ENCODE peak calls at places on chromosomes 5 and 9, in nine cellular contexts. One of them, this sample, is unnamed.

GRCh38 chr9:100216178-100216787 is 117.2 kb downstream of the INVS start:
- DNase-seq in activated naive CD8-positive, alpha-beta T cell treated with anti-CD3 and anti-CD28 coated beads, Interleukin-2, amount 50 U/mL, for 24 hours: peak
- DNase-seq in uterus: no peak
- DNase-seq in left cardiac atrium: peak
- DNase-seq in DND-41: peak
- DNase-seq in naive thymus-derived CD8-positive, alpha-beta T cell: peak
- DNase-seq in activated CD4-positive, alpha-beta T cell treated with anti-CD3 and anti-CD28 coated beads, Interleukin-2, amount 10 ng/mL, durations not matched to agents 7 days and 5 days: peak
- DNase-seq in stimulated activated CD4-positive, alpha-beta T cell treated with anti-CD3 and anti-CD28 coated beads, Interleukin-2, amount 100 ng/mL, for 48 hours: peak
- DNase-seq in bronchial epithelial cell: peak
- DNase-seq in this sample: no peak

GRCh38 chr5:55440188-55440646 is 94.5 kb downstream of the PLPP1 start:
- DNase-seq in activated naive CD8-positive, alpha-beta T cell treated with anti-CD3 and anti-CD28 coated beads, Interleukin-2, amount 50 U/mL, for 24 hours: peak
- DNase-seq in uterus: peak
- DNase-seq in left cardiac atrium: no peak
- DNase-seq in DND-41: no peak
- DNase-seq in naive thymus-derived CD8-positive, alpha-beta T cell: no peak
- DNase-seq in activated CD4-positive, alpha-beta T cell treated with anti-CD3 and anti-CD28 coated beads, Interleukin-2, amount 10 ng/mL, durations not matched to agents 7 days and 5 days: no peak
- DNase-seq in stimulated activated CD4-positive, alpha-beta T cell treated with anti-CD3 and anti-CD28 coated beads, Interleukin-2, amount 100 ng/mL, for 48 hours: no peak
- DNase-seq in bronchial epithelial cell: no peak
- DNase-seq in this sample: no peak

GRCh38 chr9:81372628-81373191 is 316.6 kb downstream of the TLE1 start:
- DNase-seq in activated naive CD8-positive, alpha-beta T cell treated with anti-CD3 and anti-CD28 coated beads, Interleukin-2, amount 50 U/mL, for 24 hours: no peak
- DNase-seq in uterus: no peak
- DNase-seq in left cardiac atrium: no peak
- DNase-seq in DND-41: no peak
- DNase-seq in naive thymus-derived CD8-positive, alpha-beta T cell: no peak
- DNase-seq in activated CD4-positive, alpha-beta T cell treated with anti-CD3 and anti-CD28 coated beads, Interleukin-2, amount 10 ng/mL, durations not matched to agents 7 days and 5 days: no peak
- DNase-seq in stimulated activated CD4-positive, alpha-beta T cell treated with anti-CD3 and anti-CD28 coated beads, Interleukin-2, amount 100 ng/mL, for 48 hours: no peak
- DNase-seq in bronchial epithelial cell: no peak
- DNase-seq in this sample: peak

GRCh38 chr9:5869315-5870019 is 21.2 kb upstream of the MLANA start:
- DNase-seq in activated naive CD8-positive, alpha-beta T cell treated with anti-CD3 and anti-CD28 coated beads, Interleukin-2, amount 50 U/mL, for 24 hours: peak
- DNase-seq in uterus: no peak
- DNase-seq in left cardiac atrium: no peak
- DNase-seq in DND-41: peak
- DNase-seq in naive thymus-derived CD8-positive, alpha-beta T cell: no peak
- DNase-seq in activated CD4-positive, alpha-beta T cell treated with anti-CD3 and anti-CD28 coated beads, Interleukin-2, amount 10 ng/mL, durations not matched to agents 7 days and 5 days: no peak
- DNase-seq in stimulated activated CD4-positive, alpha-beta T cell treated with anti-CD3 and anti-CD28 coated beads, Interleukin-2, amount 100 ng/mL, for 48 hours: peak
- DNase-seq in bronchial epithelial cell: peak
- DNase-seq in this sample: no peak

GRCh38 chr9:131669234-131670172 is 70.4 kb downstream of the RAPGEF1 start:
- DNase-seq in activated naive CD8-positive, alpha-beta T cell treated with anti-CD3 and anti-CD28 coated beads, Interleukin-2, amount 50 U/mL, for 24 hours: peak
- DNase-seq in uterus: no peak
- DNase-seq in left cardiac atrium: no peak
- DNase-seq in DND-41: no peak
- DNase-seq in naive thymus-derived CD8-positive, alpha-beta T cell: no peak
- DNase-seq in activated CD4-positive, alpha-beta T cell treated with anti-CD3 and anti-CD28 coated beads, Interleukin-2, amount 10 ng/mL, durations not matched to agents 7 days and 5 days: no peak
- DNase-seq in stimulated activated CD4-positive, alpha-beta T cell treated with anti-CD3 and anti-CD28 coated beads, Interleukin-2, amount 100 ng/mL, for 48 hours: no peak
- DNase-seq in bronchial epithelial cell: no peak
- DNase-seq in this sample: no peak

GRCh38 chr5:32810812-32811211 is 99.7 kb downstream of the NPR3 start:
- DNase-seq in activated naive CD8-positive, alpha-beta T cell treated with anti-CD3 and anti-CD28 coated beads, Interleukin-2, amount 50 U/mL, for 24 hours: no peak
- DNase-seq in uterus: no peak
- DNase-seq in left cardiac atrium: no peak
- DNase-seq in DND-41: no peak
- DNase-seq in naive thymus-derived CD8-positive, alpha-beta T cell: no peak
- DNase-seq in activated CD4-positive, alpha-beta T cell treated with anti-CD3 and anti-CD28 coated beads, Interleukin-2, amount 10 ng/mL, durations not matched to agents 7 days and 5 days: no peak
- DNase-seq in stimulated activated CD4-positive, alpha-beta T cell treated with anti-CD3 and anti-CD28 coated beads, Interleukin-2, amount 100 ng/mL, for 48 hours: no peak
- DNase-seq in bronchial epithelial cell: no peak
- DNase-seq in this sample: no peak

GRCh38 chr9:105399117-105399516 is 48.7 kb upstream of the FSD1L start:
- DNase-seq in activated naive CD8-positive, alpha-beta T cell treated with anti-CD3 and anti-CD28 coated beads, Interleukin-2, amount 50 U/mL, for 24 hours: no peak
- DNase-seq in uterus: no peak
- DNase-seq in left cardiac atrium: no peak
- DNase-seq in DND-41: no peak
- DNase-seq in naive thymus-derived CD8-positive, alpha-beta T cell: no peak
- DNase-seq in activated CD4-positive, alpha-beta T cell treated with anti-CD3 and anti-CD28 coated beads, Interleukin-2, amount 10 ng/mL, durations not matched to agents 7 days and 5 days: no peak
- DNase-seq in stimulated activated CD4-positive, alpha-beta T cell treated with anti-CD3 and anti-CD28 coated beads, Interleukin-2, amount 100 ng/mL, for 48 hours: no peak
- DNase-seq in bronchial epithelial cell: no peak
- DNase-seq in this sample: no peak

GRCh38 chr5:45800331-45800730 is 104.2 kb upstream of the HCN1 start:
- DNase-seq in activated naive CD8-positive, alpha-beta T cell treated with anti-CD3 and anti-CD28 coated beads, Interleukin-2, amount 50 U/mL, for 24 hours: no peak
- DNase-seq in uterus: no peak
- DNase-seq in left cardiac atrium: no peak
- DNase-seq in DND-41: no peak
- DNase-seq in naive thymus-derived CD8-positive, alpha-beta T cell: no peak
- DNase-seq in activated CD4-positive, alpha-beta T cell treated with anti-CD3 and anti-CD28 coated beads, Interleukin-2, amount 10 ng/mL, durations not matched to agents 7 days and 5 days: no peak
- DNase-seq in stimulated activated CD4-positive, alpha-beta T cell treated with anti-CD3 and anti-CD28 coated beads, Interleukin-2, amount 100 ng/mL, for 48 hours: no peak
- DNase-seq in bronchial epithelial cell: no peak
- DNase-seq in this sample: no peak

GRCh38 chr9:88658311-88658822 is 123.4 kb downstream of the NXNL2 start:
- DNase-seq in activated naive CD8-positive, alpha-beta T cell treated with anti-CD3 and anti-CD28 coated beads, Interleukin-2, amount 50 U/mL, for 24 hours: no peak
- DNase-seq in uterus: peak
- DNase-seq in left cardiac atrium: peak
- DNase-seq in DND-41: no peak
- DNase-seq in naive thymus-derived CD8-positive, alpha-beta T cell: no peak
- DNase-seq in activated CD4-positive, alpha-beta T cell treated with anti-CD3 and anti-CD28 coated beads, Interleukin-2, amount 10 ng/mL, durations not matched to agents 7 days and 5 days: no peak
- DNase-seq in stimulated activated CD4-positive, alpha-beta T cell treated with anti-CD3 and anti-CD28 coated beads, Interleukin-2, amount 100 ng/mL, for 48 hours: no peak
- DNase-seq in bronchial epithelial cell: peak
- DNase-seq in this sample: peak

GRCh38 chr5:119315516-119315949 is 40.3 kb upstream of the TNFAIP8 start:
- DNase-seq in activated naive CD8-positive, alpha-beta T cell treated with anti-CD3 and anti-CD28 coated beads, Interleukin-2, amount 50 U/mL, for 24 hours: no peak
- DNase-seq in uterus: no peak
- DNase-seq in left cardiac atrium: no peak
- DNase-seq in DND-41: peak
- DNase-seq in naive thymus-derived CD8-positive, alpha-beta T cell: peak
- DNase-seq in activated CD4-positive, alpha-beta T cell treated with anti-CD3 and anti-CD28 coated beads, Interleukin-2, amount 10 ng/mL, durations not matched to agents 7 days and 5 days: peak
- DNase-seq in stimulated activated CD4-positive, alpha-beta T cell treated with anti-CD3 and anti-CD28 coated beads, Interleukin-2, amount 100 ng/mL, for 48 hours: no peak
- DNase-seq in bronchial epithelial cell: peak
- DNase-seq in this sample: no peak

GRCh38 chr5:115349001-115349817 is 52.8 kb upstream of the CCDC112 start:
- DNase-seq in activated naive CD8-positive, alpha-beta T cell treated with anti-CD3 and anti-CD28 coated beads, Interleukin-2, amount 50 U/mL, for 24 hours: no peak
- DNase-seq in uterus: no peak
- DNase-seq in left cardiac atrium: peak
- DNase-seq in DND-41: no peak
- DNase-seq in naive thymus-derived CD8-positive, alpha-beta T cell: no peak
- DNase-seq in activated CD4-positive, alpha-beta T cell treated with anti-CD3 and anti-CD28 coated beads, Interleukin-2, amount 10 ng/mL, durations not matched to agents 7 days and 5 days: no peak
- DNase-seq in stimulated activated CD4-positive, alpha-beta T cell treated with anti-CD3 and anti-CD28 coated beads, Interleukin-2, amount 100 ng/mL, for 48 hours: no peak
- DNase-seq in bronchial epithelial cell: peak
- DNase-seq in this sample: no peak

GRCh38 chr5:123119334-123119986 is 30.4 kb downstream of the PRDM6 start:
- DNase-seq in activated naive CD8-positive, alpha-beta T cell treated with anti-CD3 and anti-CD28 coated beads, Interleukin-2, amount 50 U/mL, for 24 hours: no peak
- DNase-seq in uterus: no peak
- DNase-seq in left cardiac atrium: no peak
- DNase-seq in DND-41: no peak
- DNase-seq in naive thymus-derived CD8-positive, alpha-beta T cell: no peak
- DNase-seq in activated CD4-positive, alpha-beta T cell treated with anti-CD3 and anti-CD28 coated beads, Interleukin-2, amount 10 ng/mL, durations not matched to agents 7 days and 5 days: no peak
- DNase-seq in stimulated activated CD4-positive, alpha-beta T cell treated with anti-CD3 and anti-CD28 coated beads, Interleukin-2, amount 100 ng/mL, for 48 hours: no peak
- DNase-seq in bronchial epithelial cell: no peak
- DNase-seq in this sample: no peak

GRCh38 chr5:143086851-143087637 is 316.4 kb downstream of the NR3C1 start:
- DNase-seq in activated naive CD8-positive, alpha-beta T cell treated with anti-CD3 and anti-CD28 coated beads, Interleukin-2, amount 50 U/mL, for 24 hours: no peak
- DNase-seq in uterus: no peak
- DNase-seq in left cardiac atrium: no peak
- DNase-seq in DND-41: no peak
- DNase-seq in naive thymus-derived CD8-positive, alpha-beta T cell: no peak
- DNase-seq in activated CD4-positive, alpha-beta T cell treated with anti-CD3 and anti-CD28 coated beads, Interleukin-2, amount 10 ng/mL, durations not matched to agents 7 days and 5 days: no peak
- DNase-seq in stimulated activated CD4-positive, alpha-beta T cell treated with anti-CD3 and anti-CD28 coated beads, Interleukin-2, amount 100 ng/mL, for 48 hours: no peak
- DNase-seq in bronchial epithelial cell: peak
- DNase-seq in this sample: no peak

GRCh38 chr9:4497855-4498254 is 7.6 kb downstream of the SLC1A1 start:
- DNase-seq in activated naive CD8-positive, alpha-beta T cell treated with anti-CD3 and anti-CD28 coated beads, Interleukin-2, amount 50 U/mL, for 24 hours: no peak
- DNase-seq in uterus: no peak
- DNase-seq in left cardiac atrium: no peak
- DNase-seq in DND-41: no peak
- DNase-seq in naive thymus-derived CD8-positive, alpha-beta T cell: no peak
- DNase-seq in activated CD4-positive, alpha-beta T cell treated with anti-CD3 and anti-CD28 coated beads, Interleukin-2, amount 10 ng/mL, durations not matched to agents 7 days and 5 days: no peak
- DNase-seq in stimulated activated CD4-positive, alpha-beta T cell treated with anti-CD3 and anti-CD28 coated beads, Interleukin-2, amount 100 ng/mL, for 48 hours: no peak
- DNase-seq in bronchial epithelial cell: no peak
- DNase-seq in this sample: no peak

GRCh38 chr9:75935606-75936005 is 45.1 kb downstream of the PCSK5 start:
- DNase-seq in activated naive CD8-positive, alpha-beta T cell treated with anti-CD3 and anti-CD28 coated beads, Interleukin-2, amount 50 U/mL, for 24 hours: no peak
- DNase-seq in uterus: no peak
- DNase-seq in left cardiac atrium: no peak
- DNase-seq in DND-41: no peak
- DNase-seq in naive thymus-derived CD8-positive, alpha-beta T cell: no peak
- DNase-seq in activated CD4-positive, alpha-beta T cell treated with anti-CD3 and anti-CD28 coated beads, Interleukin-2, amount 10 ng/mL, durations not matched to agents 7 days and 5 days: no peak
- DNase-seq in stimulated activated CD4-positive, alpha-beta T cell treated with anti-CD3 and anti-CD28 coated beads, Interleukin-2, amount 100 ng/mL, for 48 hours: no peak
- DNase-seq in bronchial epithelial cell: no peak
- DNase-seq in this sample: no peak

GRCh38 chr9:93501406-93501805 is 48.0 kb upstream of the FAM120AOS start:
- DNase-seq in activated naive CD8-positive, alpha-beta T cell treated with anti-CD3 and anti-CD28 coated beads, Interleukin-2, amount 50 U/mL, for 24 hours: no peak
- DNase-seq in uterus: no peak
- DNase-seq in left cardiac atrium: no peak
- DNase-seq in DND-41: peak
- DNase-seq in naive thymus-derived CD8-positive, alpha-beta T cell: no peak
- DNase-seq in activated CD4-positive, alpha-beta T cell treated with anti-CD3 and anti-CD28 coated beads, Interleukin-2, amount 10 ng/mL, durations not matched to agents 7 days and 5 days: no peak
- DNase-seq in stimulated activated CD4-positive, alpha-beta T cell treated with anti-CD3 and anti-CD28 coated beads, Interleukin-2, amount 100 ng/mL, for 48 hours: no peak
- DNase-seq in bronchial epithelial cell: peak
- DNase-seq in this sample: no peak

GRCh38 chr5:1746371-1747078 is 53.1 kb downstream of the MRPL36 start:
- DNase-seq in activated naive CD8-positive, alpha-beta T cell treated with anti-CD3 and anti-CD28 coated beads, Interleukin-2, amount 50 U/mL, for 24 hours: no peak
- DNase-seq in uterus: peak
- DNase-seq in left cardiac atrium: no peak
- DNase-seq in DND-41: no peak
- DNase-seq in naive thymus-derived CD8-positive, alpha-beta T cell: no peak
- DNase-seq in activated CD4-positive, alpha-beta T cell treated with anti-CD3 and anti-CD28 coated beads, Interleukin-2, amount 10 ng/mL, durations not matched to agents 7 days and 5 days: no peak
- DNase-seq in stimulated activated CD4-positive, alpha-beta T cell treated with anti-CD3 and anti-CD28 coated beads, Interleukin-2, amount 100 ng/mL, for 48 hours: no peak
- DNase-seq in bronchial epithelial cell: no peak
- DNase-seq in this sample: no peak

GRCh38 chr9:133881671-133882381 is 110.3 kb downstream of the VAV2 start:
- DNase-seq in activated naive CD8-positive, alpha-beta T cell treated with anti-CD3 and anti-CD28 coated beads, Interleukin-2, amount 50 U/mL, for 24 hours: no peak
- DNase-seq in uterus: no peak
- DNase-seq in left cardiac atrium: no peak
- DNase-seq in DND-41: no peak
- DNase-seq in naive thymus-derived CD8-positive, alpha-beta T cell: no peak
- DNase-seq in activated CD4-positive, alpha-beta T cell treated with anti-CD3 and anti-CD28 coated beads, Interleukin-2, amount 10 ng/mL, durations not matched to agents 7 days and 5 days: no peak
- DNase-seq in stimulated activated CD4-positive, alpha-beta T cell treated with anti-CD3 and anti-CD28 coated beads, Interleukin-2, amount 100 ng/mL, for 48 hours: no peak
- DNase-seq in bronchial epithelial cell: peak
- DNase-seq in this sample: no peak

GRCh38 chr5:16685069-16685468 is 68.3 kb upstream of the RETREG1 start:
- DNase-seq in activated naive CD8-positive, alpha-beta T cell treated with anti-CD3 and anti-CD28 coated beads, Interleukin-2, amount 50 U/mL, for 24 hours: no peak
- DNase-seq in uterus: no peak
- DNase-seq in left cardiac atrium: no peak
- DNase-seq in DND-41: no peak
- DNase-seq in naive thymus-derived CD8-positive, alpha-beta T cell: no peak
- DNase-seq in activated CD4-positive, alpha-beta T cell treated with anti-CD3 and anti-CD28 coated beads, Interleukin-2, amount 10 ng/mL, durations not matched to agents 7 days and 5 days: no peak
- DNase-seq in stimulated activated CD4-positive, alpha-beta T cell treated with anti-CD3 and anti-CD28 coated beads, Interleukin-2, amount 100 ng/mL, for 48 hours: no peak
- DNase-seq in bronchial epithelial cell: no peak
- DNase-seq in this sample: no peak

GRCh38 chr9:75023846-75024245 is 4.2 kb downstream of the CARNMT1 start:
- DNase-seq in activated naive CD8-positive, alpha-beta T cell treated with anti-CD3 and anti-CD28 coated beads, Interleukin-2, amount 50 U/mL, for 24 hours: no peak
- DNase-seq in uterus: no peak
- DNase-seq in left cardiac atrium: no peak
- DNase-seq in DND-41: no peak
- DNase-seq in naive thymus-derived CD8-positive, alpha-beta T cell: no peak
- DNase-seq in activated CD4-positive, alpha-beta T cell treated with anti-CD3 and anti-CD28 coated beads, Interleukin-2, amount 10 ng/mL, durations not matched to agents 7 days and 5 days: no peak
- DNase-seq in stimulated activated CD4-positive, alpha-beta T cell treated with anti-CD3 and anti-CD28 coated beads, Interleukin-2, amount 100 ng/mL, for 48 hours: no peak
- DNase-seq in bronchial epithelial cell: no peak
- DNase-seq in this sample: no peak

GRCh38 chr5:5619546-5619945 is 197.1 kb downstream of the ICE1 start:
- DNase-seq in activated naive CD8-positive, alpha-beta T cell treated with anti-CD3 and anti-CD28 coated beads, Interleukin-2, amount 50 U/mL, for 24 hours: no peak
- DNase-seq in uterus: no peak
- DNase-seq in left cardiac atrium: no peak
- DNase-seq in DND-41: no peak
- DNase-seq in naive thymus-derived CD8-positive, alpha-beta T cell: no peak
- DNase-seq in activated CD4-positive, alpha-beta T cell treated with anti-CD3 and anti-CD28 coated beads, Interleukin-2, amount 10 ng/mL, durations not matched to agents 7 days and 5 days: no peak
- DNase-seq in stimulated activated CD4-positive, alpha-beta T cell treated with anti-CD3 and anti-CD28 coated beads, Interleukin-2, amount 100 ng/mL, for 48 hours: no peak
- DNase-seq in bronchial epithelial cell: no peak
- DNase-seq in this sample: no peak

GRCh38 chr9:126844085-126844484 is 16.4 kb upstream of the ZBTB34 start:
- DNase-seq in activated naive CD8-positive, alpha-beta T cell treated with anti-CD3 and anti-CD28 coated beads, Interleukin-2, amount 50 U/mL, for 24 hours: no peak
- DNase-seq in uterus: no peak
- DNase-seq in left cardiac atrium: no peak
- DNase-seq in DND-41: no peak
- DNase-seq in naive thymus-derived CD8-positive, alpha-beta T cell: no peak
- DNase-seq in activated CD4-positive, alpha-beta T cell treated with anti-CD3 and anti-CD28 coated beads, Interleukin-2, amount 10 ng/mL, durations not matched to agents 7 days and 5 days: no peak
- DNase-seq in stimulated activated CD4-positive, alpha-beta T cell treated with anti-CD3 and anti-CD28 coated beads, Interleukin-2, amount 100 ng/mL, for 48 hours: no peak
- DNase-seq in bronchial epithelial cell: peak
- DNase-seq in this sample: no peak

GRCh38 chr5:154757647-154758406 is 2.6 kb downstream of the LARP1 start:
- DNase-seq in activated naive CD8-positive, alpha-beta T cell treated with anti-CD3 and anti-CD28 coated beads, Interleukin-2, amount 50 U/mL, for 24 hours: peak
- DNase-seq in uterus: no peak
- DNase-seq in left cardiac atrium: no peak
- DNase-seq in DND-41: no peak
- DNase-seq in naive thymus-derived CD8-positive, alpha-beta T cell: peak
- DNase-seq in activated CD4-positive, alpha-beta T cell treated with anti-CD3 and anti-CD28 coated beads, Interleukin-2, amount 10 ng/mL, durations not matched to agents 7 days and 5 days: peak
- DNase-seq in stimulated activated CD4-positive, alpha-beta T cell treated with anti-CD3 and anti-CD28 coated beads, Interleukin-2, amount 100 ng/mL, for 48 hours: peak
- DNase-seq in bronchial epithelial cell: peak
- DNase-seq in this sample: no peak

GRCh38 chr5:93890657-93891056 is 149.3 kb upstream of the POU5F2 start:
- DNase-seq in activated naive CD8-positive, alpha-beta T cell treated with anti-CD3 and anti-CD28 coated beads, Interleukin-2, amount 50 U/mL, for 24 hours: no peak
- DNase-seq in uterus: no peak
- DNase-seq in left cardiac atrium: no peak
- DNase-seq in DND-41: no peak
- DNase-seq in naive thymus-derived CD8-positive, alpha-beta T cell: no peak
- DNase-seq in activated CD4-positive, alpha-beta T cell treated with anti-CD3 and anti-CD28 coated beads, Interleukin-2, amount 10 ng/mL, durations not matched to agents 7 days and 5 days: no peak
- DNase-seq in stimulated activated CD4-positive, alpha-beta T cell treated with anti-CD3 and anti-CD28 coated beads, Interleukin-2, amount 100 ng/mL, for 48 hours: no peak
- DNase-seq in bronchial epithelial cell: no peak
- DNase-seq in this sample: no peak

GRCh38 chr5:173240091-173241050 is 5.4 kb upstream of the NKX2-5 start:
- DNase-seq in activated naive CD8-positive, alpha-beta T cell treated with anti-CD3 and anti-CD28 coated beads, Interleukin-2, amount 50 U/mL, for 24 hours: no peak
- DNase-seq in uterus: no peak
- DNase-seq in left cardiac atrium: no peak
- DNase-seq in DND-41: no peak
- DNase-seq in naive thymus-derived CD8-positive, alpha-beta T cell: no peak
- DNase-seq in activated CD4-positive, alpha-beta T cell treated with anti-CD3 and anti-CD28 coated beads, Interleukin-2, amount 10 ng/mL, durations not matched to agents 7 days and 5 days: no peak
- DNase-seq in stimulated activated CD4-positive, alpha-beta T cell treated with anti-CD3 and anti-CD28 coated beads, Interleukin-2, amount 100 ng/mL, for 48 hours: no peak
- DNase-seq in bronchial epithelial cell: no peak
- DNase-seq in this sample: no peak

GRCh38 chr5:133364916-133365315 is 247.4 kb downstream of the FSTL4 start:
- DNase-seq in activated naive CD8-positive, alpha-beta T cell treated with anti-CD3 and anti-CD28 coated beads, Interleukin-2, amount 50 U/mL, for 24 hours: no peak
- DNase-seq in uterus: no peak
- DNase-seq in left cardiac atrium: no peak
- DNase-seq in DND-41: no peak
- DNase-seq in naive thymus-derived CD8-positive, alpha-beta T cell: no peak
- DNase-seq in activated CD4-positive, alpha-beta T cell treated with anti-CD3 and anti-CD28 coated beads, Interleukin-2, amount 10 ng/mL, durations not matched to agents 7 days and 5 days: no peak
- DNase-seq in stimulated activated CD4-positive, alpha-beta T cell treated with anti-CD3 and anti-CD28 coated beads, Interleukin-2, amount 100 ng/mL, for 48 hours: no peak
- DNase-seq in bronchial epithelial cell: no peak
- DNase-seq in this sample: no peak

GRCh38 chr9:131972889-131973288 is 106.8 kb downstream of the MED27 start:
- DNase-seq in activated naive CD8-positive, alpha-beta T cell treated with anti-CD3 and anti-CD28 coated beads, Interleukin-2, amount 50 U/mL, for 24 hours: no peak
- DNase-seq in uterus: no peak
- DNase-seq in left cardiac atrium: no peak
- DNase-seq in DND-41: no peak
- DNase-seq in naive thymus-derived CD8-positive, alpha-beta T cell: no peak
- DNase-seq in activated CD4-positive, alpha-beta T cell treated with anti-CD3 and anti-CD28 coated beads, Interleukin-2, amount 10 ng/mL, durations not matched to agents 7 days and 5 days: no peak
- DNase-seq in stimulated activated CD4-positive, alpha-beta T cell treated with anti-CD3 and anti-CD28 coated beads, Interleukin-2, amount 100 ng/mL, for 48 hours: no peak
- DNase-seq in bronchial epithelial cell: no peak
- DNase-seq in this sample: no peak

GRCh38 chr9:96655198-96655851 is at the start of gene PRXL2C:
- DNase-seq in activated naive CD8-positive, alpha-beta T cell treated with anti-CD3 and anti-CD28 coated beads, Interleukin-2, amount 50 U/mL, for 24 hours: peak
- DNase-seq in uterus: peak
- DNase-seq in left cardiac atrium: peak
- DNase-seq in DND-41: no peak
- DNase-seq in naive thymus-derived CD8-positive, alpha-beta T cell: peak
- DNase-seq in activated CD4-positive, alpha-beta T cell treated with anti-CD3 and anti-CD28 coated beads, Interleukin-2, amount 10 ng/mL, durations not matched to agents 7 days and 5 days: peak
- DNase-seq in stimulated activated CD4-positive, alpha-beta T cell treated with anti-CD3 and anti-CD28 coated beads, Interleukin-2, amount 100 ng/mL, for 48 hours: peak
- DNase-seq in bronchial epithelial cell: peak
- DNase-seq in this sample: peak

GRCh38 chr5:137627293-137627692 is 108.6 kb downstream of the KLHL3 start:
- DNase-seq in activated naive CD8-positive, alpha-beta T cell treated with anti-CD3 and anti-CD28 coated beads, Interleukin-2, amount 50 U/mL, for 24 hours: no peak
- DNase-seq in uterus: no peak
- DNase-seq in left cardiac atrium: no peak
- DNase-seq in DND-41: no peak
- DNase-seq in naive thymus-derived CD8-positive, alpha-beta T cell: no peak
- DNase-seq in activated CD4-positive, alpha-beta T cell treated with anti-CD3 and anti-CD28 coated beads, Interleukin-2, amount 10 ng/mL, durations not matched to agents 7 days and 5 days: no peak
- DNase-seq in stimulated activated CD4-positive, alpha-beta T cell treated with anti-CD3 and anti-CD28 coated beads, Interleukin-2, amount 100 ng/mL, for 48 hours: no peak
- DNase-seq in bronchial epithelial cell: peak
- DNase-seq in this sample: no peak

GRCh38 chr5:57445006-57445714 is 37.5 kb downstream of the ACTBL2 start:
- DNase-seq in activated naive CD8-positive, alpha-beta T cell treated with anti-CD3 and anti-CD28 coated beads, Interleukin-2, amount 50 U/mL, for 24 hours: no peak
- DNase-seq in uterus: no peak
- DNase-seq in left cardiac atrium: no peak
- DNase-seq in DND-41: peak
- DNase-seq in naive thymus-derived CD8-positive, alpha-beta T cell: no peak
- DNase-seq in activated CD4-positive, alpha-beta T cell treated with anti-CD3 and anti-CD28 coated beads, Interleukin-2, amount 10 ng/mL, durations not matched to agents 7 days and 5 days: no peak
- DNase-seq in stimulated activated CD4-positive, alpha-beta T cell treated with anti-CD3 and anti-CD28 coated beads, Interleukin-2, amount 100 ng/mL, for 48 hours: no peak
- DNase-seq in bronchial epithelial cell: no peak
- DNase-seq in this sample: no peak

This sample was measured in left ventricle myocardium inferior.